ENCODE peak calls at places on chromosomes 12 and 14, in six cellular contexts. C is HepG2, H is IMR-90, I is K562, Q is H1, Y is SK-N-SH. D is an unnamed sample.

GRCh38 chr14:71231521-71232393 is 324.5 kb downstream of the PCNX1 start:
- DNase-seq in C (no peak), H (no peak), I (peak), Q (no peak), Y (peak), D (peak)

GRCh38 chr12:113899844-113900471 is 66.2 kb downstream of the RBM19 start:
- DNase-seq in C (no peak), H (no peak), I (no peak), Q (no peak), Y (no peak), D (no peak)

GRCh38 chr12:62239571-62239970 is 20.6 kb upstream of the USP15 start:
- DNase-seq in C (no peak), H (no peak), I (no peak), Q (no peak), Y (no peak), D (no peak)

GRCh38 chr12:64318605-64319004 is 72.0 kb downstream of the C12orf56 start:
- DNase-seq in C (peak), H (peak), I (no peak), Q (peak), Y (no peak), D (no peak)

GRCh38 chr14:72237722-72238666 is 305.8 kb downstream of the RGS6 start:
- DNase-seq in C (no peak), H (no peak), I (no peak), Q (no peak), Y (no peak), D (peak)

GRCh38 chr12:7497661-7498060 is 5.9 kb downstream of the CD163 start:
- DNase-seq in C (no peak), H (no peak), I (no peak), Q (no peak), Y (no peak), D (no peak)

GRCh38 chr14:81435578-81436295 is 35.6 kb upstream of the STON2 start:
- DNase-seq in C (peak), H (peak), I (peak), Q (no peak), Y (peak), D (no peak)

GRCh38 chr12:108338915-108339657 is at the start of gene CMKLR1:
- DNase-seq in C (no peak), H (no peak), I (peak), Q (no peak), Y (peak), D (no peak)

GRCh38 chr14:97336816-97337215 is 539.6 kb downstream of the VRK1 start:
- DNase-seq in C (no peak), H (no peak), I (no peak), Q (no peak), Y (no peak), D (no peak)

GRCh38 chr14:45743884-45744283 is 490.9 kb upstream of the MIS18BP1 start:
- DNase-seq in C (no peak), H (no peak), I (no peak), Q (no peak), Y (no peak), D (no peak)

GRCh38 chr12:19576421-19576925 is 137.2 kb downstream of the AEBP2 start:
- DNase-seq in C (no peak), H (peak), I (no peak), Q (no peak), Y (no peak), D (no peak)

GRCh38 chr12:79156846-79157463 is 292.4 kb downstream of the SYT1 start:
- DNase-seq in C (no peak), H (no peak), I (no peak), Q (no peak), Y (no peak), D (no peak)

DNA sequence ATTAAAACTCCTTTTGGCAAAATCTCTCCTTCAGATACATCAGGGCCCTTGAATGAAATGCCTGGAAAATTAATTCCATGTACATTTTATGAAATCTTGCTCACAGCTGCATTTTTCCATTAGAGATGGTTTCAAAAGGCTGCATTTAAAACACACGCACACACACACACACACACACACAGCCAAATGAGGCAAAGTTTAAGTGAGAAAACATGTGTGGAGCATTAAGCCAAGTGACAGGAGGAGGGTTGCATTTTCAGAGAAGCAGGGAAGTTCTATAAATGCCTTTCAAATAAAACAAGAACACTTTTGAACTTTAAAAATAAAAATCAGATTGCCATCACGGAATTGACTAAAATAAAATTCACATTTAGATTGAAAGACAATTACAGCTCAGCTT is 216.4 kb downstream of the LRIG3 start:
- DNase-seq in C (no peak), H (no peak), I (no peak), Q (no peak), Y (no peak), D (no peak)
- H3K9ac ChIP-seq in C (no peak), H (no peak), I (no peak), Q (no peak), Y (no peak), D (no peak)

DNA sequence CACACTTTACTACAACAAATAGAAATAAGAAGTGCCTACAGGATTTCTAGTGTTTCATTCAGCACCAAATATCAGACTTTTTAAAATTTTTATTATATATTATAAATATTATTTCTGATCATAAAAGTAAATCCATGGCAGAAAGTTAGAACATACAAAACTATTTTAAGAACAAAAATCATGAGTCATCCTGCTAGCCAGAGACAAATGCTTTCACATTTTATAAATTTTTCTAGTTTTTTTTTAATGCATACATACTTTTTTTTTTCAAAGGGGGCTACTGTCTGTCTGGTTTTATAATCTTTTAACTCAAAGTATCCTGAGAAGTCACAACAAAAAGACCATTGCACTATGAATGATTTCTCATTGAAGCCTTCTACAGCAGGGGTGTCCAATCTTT is 67.5 kb downstream of the EPS8 start:
- DNase-seq in C (no peak), H (peak), I (no peak), Q (no peak), Y (no peak), D (no peak)
- TF ChIP-seq USF2 in C (no peak), H (no peak), I (no peak), Q (no peak), Y (no peak), D (no peak)

GRCh38 chr12:81078469-81079196 is 754 bp downstream of the ACSS3 start:
- DNase-seq in C (peak), H (peak), I (no peak), Q (no peak), Y (no peak), D (no peak)

GRCh38 chr12:81077329-81077685 is 572 bp upstream of the ACSS3 start:
- DNase-seq in C (peak), H (no peak), I (no peak), Q (peak), Y (no peak), D (no peak)

GRCh38 chr12:81079280-81080076 is 1.6 kb downstream of the ACSS3 start:
- DNase-seq in C (peak), H (no peak), I (no peak), Q (no peak), Y (no peak), D (no peak)

GRCh38 chr12:81075539-81075938 is 2.3 kb upstream of the ACSS3 start:
- DNase-seq in C (no peak), H (no peak), I (no peak), Q (no peak), Y (no peak), D (no peak)

GRCh38 chr12:81077686-81078441 is at the start of gene ACSS3:
- DNase-seq in C (peak), H (no peak), I (no peak), Q (peak), Y (peak), D (no peak)
- H3K9ac ChIP-seq in C (peak), H (peak), I (no peak), Q (peak), Y (no peak), D (no peak)

GRCh38 chr12:25469861-25470260 is 83.2 kb downstream of the LMNTD1 start:
- DNase-seq in C (no peak), H (peak), I (no peak), Q (no peak), Y (no peak), D (no peak)
- TF ChIP-seq USF2 in C (no peak), H (no peak), I (no peak), Q (no peak), Y (no peak), D (no peak)

GRCh38 chr12:121791671-121792496 is 1.6 kb downstream of the RHOF start:
- DNase-seq in C (peak), H (no peak), I (no peak), Q (no peak), Y (no peak), D (no peak)
- H3K9ac ChIP-seq in C (peak), H (no peak), I (no peak), Q (no peak), Y (no peak), D (peak)

GRCh38 chr14:30621954-30622830 is at the start of gene SCFD1:
- DNase-seq in C (peak), H (peak), I (peak), Q (peak), Y (peak), D (peak)
- TF ChIP-seq USF2 in C (peak), H (no peak), I (no peak), Q (no peak), Y (no peak), D (no peak)

DNA sequence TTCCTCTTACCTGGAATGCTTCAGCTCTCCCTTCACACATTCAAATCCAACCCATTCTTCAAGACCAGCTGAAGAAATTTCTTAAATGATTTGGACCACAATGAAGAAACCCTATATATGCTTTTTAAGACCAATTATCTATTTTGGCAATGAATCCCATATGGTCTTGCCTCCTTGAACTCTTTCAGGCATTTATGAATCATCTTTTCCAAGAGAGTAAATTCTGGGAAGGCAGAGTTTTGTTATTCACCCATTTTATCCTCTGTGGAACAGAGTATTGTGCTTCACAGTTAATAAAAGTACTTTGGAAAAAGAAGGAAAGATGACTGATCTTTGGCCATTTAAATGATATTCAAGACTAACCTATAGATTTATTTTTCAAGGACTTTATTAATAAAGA is 14.0 kb downstream of the GIT2 start:
- DNase-seq in C (no peak), H (peak), I (no peak), Q (no peak), Y (no peak), D (no peak)
- H3K9ac ChIP-seq in C (no peak), H (no peak), I (no peak), Q (no peak), Y (no peak), D (no peak)

GRCh38 chr14:39417014-39417413 is 15.2 kb downstream of the FBXO33 start:
- DNase-seq in C (peak), H (no peak), I (no peak), Q (no peak), Y (no peak), D (no peak)
- TF ChIP-seq USF2 in C (no peak), H (no peak), I (no peak), Q (no peak), Y (no peak), D (no peak)

GRCh38 chr12:3299929-3300832 is 190.8 kb upstream of the PRMT8 start:
- DNase-seq in C (peak), H (peak), I (peak), Q (peak), Y (peak), D (peak)
- H3K9ac ChIP-seq in C (no peak), H (no peak), I (no peak), Q (no peak), Y (peak), D (no peak)

D was measured in GM12878.